ENCODE peak calls at places on chromosomes 11 and 22, in four cellular contexts. B, F, R and J are unnamed samples.

GRCh38 chr22:49997932-49998717 is 14.4 kb downstream of the IL17REL start:
- DNase-seq in B (peak), R (no peak), F (no peak), J (no peak)

GRCh38 chr22:18024956-18025720 is 777 bp upstream of the MICAL3 start:
- DNase-seq in F (no peak), B (no peak), R (no peak), J (no peak)

GRCh38 chr11:100445231-100445735 is 241.8 kb upstream of the ARHGAP42 start:
- DNase-seq in F (no peak), B (no peak), R (no peak), J (no peak)

GRCh38 chr11:111307472-111308108 is 9.2 kb downstream of the POU2AF3 start:
- DNase-seq in B (no peak), R (no peak), F (no peak), J (no peak)

GRCh38 chr11:120273432-120273831 is 33.5 kb downstream of the POU2F3 start:
- DNase-seq in F (no peak), B (no peak), R (no peak), J (no peak)

GRCh38 chr22:16966251-16966650 is 41.8 kb downstream of the GAB4 start:
- DNase-seq in R (no peak), B (no peak), F (no peak), J (no peak)

GRCh38 chr11:68439355-68440065 is 21.0 kb upstream of the PPP6R3 start:
- DNase-seq in F (no peak), B (no peak), R (no peak), J (no peak)

GRCh38 chr22:19679476-19680099 is 34.7 kb upstream of the SEPTIN5 start:
- DNase-seq in F (no peak), B (no peak), R (peak), J (no peak)

GRCh38 chr22:27075028-27075678 is 417.8 kb downstream of the MIAT start:
- DNase-seq in B (no peak), R (no peak), F (no peak), J (no peak)

GRCh38 chr22:46425011-46425410 is 89.5 kb downstream of the TRMU start:
- DNase-seq in F (no peak), B (peak), R (no peak), J (no peak)

DNA sequence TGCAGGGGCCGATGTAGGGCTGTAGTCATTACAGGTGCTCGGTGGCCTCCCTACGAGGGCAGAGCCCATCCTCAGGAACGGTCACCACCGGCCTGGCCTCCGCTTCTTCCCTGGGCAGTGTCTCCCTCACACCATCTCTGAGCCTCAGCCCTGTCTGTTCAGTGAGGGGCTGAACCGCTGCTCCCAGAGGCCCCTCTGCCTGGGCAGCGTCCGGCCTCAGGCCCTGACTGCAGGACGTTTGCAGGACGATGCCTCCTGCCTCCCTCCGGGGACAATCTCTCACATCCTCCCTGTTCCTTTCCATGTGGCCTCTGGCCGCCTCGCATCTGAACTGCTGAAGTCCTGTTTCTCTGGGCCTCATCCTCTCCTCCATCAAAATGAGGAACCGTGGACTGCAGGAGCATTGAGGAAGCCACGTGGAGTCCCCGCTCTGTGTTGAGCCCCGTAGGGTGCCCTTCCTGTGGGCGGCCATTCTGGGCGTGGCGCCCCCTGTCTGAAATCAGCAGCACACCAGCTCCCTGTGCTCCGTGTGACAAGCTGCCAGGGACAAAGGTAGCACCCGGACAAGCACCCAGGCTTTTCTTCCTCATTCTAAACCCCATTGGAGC is 933.5 kb downstream of the BRD1 start:
- DNase-seq in B (peak), F (peak), R (peak), J (no peak)
- TF ChIP-seq CTCF in B (no peak), F (peak), R (peak), J (no peak)

GRCh38 chr22:36902143-36902911 is 11.1 kb upstream of the CSF2RB start:
- DNase-seq in F (no peak), R (no peak), B (no peak), J (no peak)

GRCh38 chr22:36900880-36901279 is 12.5 kb upstream of the CSF2RB start:
- DNase-seq in R (no peak), F (no peak), B (no peak), J (no peak)

GRCh38 chr22:36907464-36907863 is 6.0 kb upstream of the CSF2RB start:
- DNase-seq in R (no peak), F (no peak), B (no peak), J (no peak)

GRCh38 chr22:36901411-36902142 is 11.9 kb upstream of the CSF2RB start:
- DNase-seq in B (no peak), R (peak), F (no peak), J (peak)

GRCh38 chr22:36904260-36904659 is 9.2 kb upstream of the CSF2RB start:
- DNase-seq in F (no peak), R (no peak), B (no peak), J (no peak)
- TF ChIP-seq CTCF in F (peak), R (no peak), B (no peak), J (peak)

GRCh38 chr11:6022954-6023353 is 7.6 kb downstream of the OR56A1 start:
- DNase-seq in R (peak), F (no peak), B (no peak), J (peak)
- TF ChIP-seq CTCF in R (peak), F (peak), B (no peak), J (peak)

GRCh38 chr22:48250937-48251530 is 1488.6 kb downstream of the TBC1D22A start:
- DNase-seq in F (no peak), R (no peak), B (no peak), J (no peak)

GRCh38 chr22:48251629-48252028 is 1489.2 kb downstream of the TBC1D22A start:
- DNase-seq in R (no peak), B (no peak), F (no peak), J (no peak)

GRCh38 chr22:48253136-48253535 is 1490.7 kb downstream of the TBC1D22A start:
- DNase-seq in F (no peak), B (no peak), R (no peak), J (no peak)

GRCh38 chr22:48254311-48254873 is 1491.9 kb downstream of the TBC1D22A start:
- DNase-seq in R (no peak), F (no peak), B (no peak), J (no peak)

GRCh38 chr22:48253573-48253972 is 1491.1 kb downstream of the TBC1D22A start:
- DNase-seq in F (no peak), R (no peak), B (no peak), J (no peak)
- TF ChIP-seq CTCF in F (no peak), R (no peak), B (no peak), J (no peak)

GRCh38 chr11:115132829-115133228 is 371.4 kb downstream of the CADM1 start:
- DNase-seq in B (no peak), R (peak), F (no peak), J (peak)
- TF ChIP-seq CTCF in B (no peak), R (no peak), F (peak), J (peak)

DNA sequence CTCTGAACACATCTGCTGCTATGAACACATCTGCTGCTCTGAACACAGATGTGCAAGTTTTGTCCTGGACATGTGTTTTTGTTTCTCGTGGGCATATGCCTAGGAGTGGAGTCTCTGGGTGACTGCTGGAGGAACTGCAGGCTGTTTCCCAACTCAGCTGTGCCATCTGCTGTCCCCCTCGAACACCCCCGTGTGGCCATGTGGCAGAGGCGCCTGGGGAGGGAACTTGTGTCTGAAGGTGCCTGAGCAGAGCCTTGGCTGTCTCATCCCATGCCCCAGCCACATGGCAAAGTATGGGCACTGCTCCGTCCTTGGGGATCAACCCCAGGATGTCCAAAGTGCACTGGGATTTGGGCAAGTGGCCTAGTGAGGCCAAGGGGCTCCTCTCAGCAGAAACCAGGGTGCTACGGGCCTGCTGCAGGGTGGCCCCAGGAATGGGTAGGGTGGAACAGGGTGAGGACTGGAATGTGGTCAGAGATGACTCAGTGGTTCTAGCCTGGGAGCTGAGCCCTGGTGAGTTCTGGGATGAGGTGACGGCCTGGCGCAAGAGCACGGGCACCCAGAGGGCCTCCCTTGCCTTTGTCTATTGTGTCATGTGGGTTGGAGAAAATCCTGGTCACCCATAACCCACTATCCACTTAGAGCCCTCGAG is 14.7 kb downstream of the GATD1 start:
- DNase-seq in F (no peak), R (peak), B (peak), J (peak)
- TF ChIP-seq CTCF in F (peak), R (no peak), B (no peak), J (peak)